ENCODE peak calls at places on chromosomes 1 and 21, in ten cellular contexts. Q is kidney glomerular epithelial cell; J is hepatic stellate cell; N is HTR-8/SVneo; D is fibroblast of mammary gland; S is GF-D8; T is foreskin fibroblast; W is T-helper 9 cell; X is left ventricle myocardium superior; H is CD8-positive, alpha-beta memory T cell. B is an unnamed sample.

GRCh38 chr21:15097580-15097979 is 32.8 kb upstream of the NRIP1 start:
- DNase-seq in J (no peak), N (no peak), T (no peak), H (no peak), S (no peak), D (no peak), Q (no peak), X (no peak), W (no peak), B (no peak)

GRCh38 chr1:48206371-48206770 is 16.1 kb upstream of the SLC5A9 start:
- DNase-seq in X (no peak), H (no peak), D (no peak), J (no peak), S (no peak), W (no peak), Q (no peak), T (no peak), N (no peak), B (no peak)

GRCh38 chr1:236160540-236161127 is 18.3 kb downstream of the GPR137B start:
- DNase-seq in H (no peak), N (no peak), X (no peak), Q (no peak), T (no peak), J (no peak), W (no peak), S (no peak), D (no peak), B (no peak)

GRCh38 chr1:198157847-198158765 is 1.3 kb downstream of the NEK7 start:
- DNase-seq in D (peak; percentile 53), Q (no peak), H (peak; percentile 15), W (no peak), T (no peak), N (no peak), X (no peak), S (peak; percentile 23), J (peak; percentile 18), B (no peak)

GRCh38 chr21:32412998-32413504 is 545 bp downstream of the EVA1C start:
- DNase-seq in T (no peak), Q (peak; percentile 20), W (no peak), J (no peak), S (no peak), H (no peak), D (no peak), X (peak; percentile 65), N (no peak), B (peak; percentile 39)

GRCh38 chr1:42002220-42002619 is 83.5 kb upstream of the HIVEP3 start:
- DNase-seq in Q (no peak), W (no peak), N (no peak), S (no peak), X (no peak), T (no peak), D (no peak), H (no peak), J (no peak), B (no peak)

GRCh38 chr1:186628910-186629309 is 51.3 kb downstream of the PTGS2 start:
- DNase-seq in J (no peak), X (no peak), W (no peak), S (no peak), T (no peak), Q (no peak), N (no peak), H (no peak), D (no peak), B (no peak)

GRCh38 chr1:32969556-32969955 is 4.9 kb upstream of the RNF19B start:
- DNase-seq in Q (no peak), H (no peak), S (no peak), N (no peak), J (no peak), W (no peak), D (peak; percentile 56), T (no peak), X (no peak), B (no peak)

GRCh38 chr1:65247419-65248359 is 61.7 kb upstream of the DNAJC6 start:
- DNase-seq in N (peak; percentile 65), H (no peak), S (no peak), X (no peak), T (peak; percentile 89), Q (peak; percentile 78), J (peak; percentile 72), D (peak; percentile 54), W (no peak), B (no peak)

GRCh38 chr1:51421961-51422360 is 91.6 kb upstream of the TTC39A start:
- DNase-seq in Q (peak; percentile 36), D (peak; percentile 73), N (peak; percentile 20), S (no peak), T (peak; percentile 23), H (no peak), W (no peak), X (no peak), J (peak; percentile 47), B (no peak)

GRCh38 chr1:222994506-222995229 is 148.4 kb downstream of the TLR5 start:
- DNase-seq in D (peak; percentile 78), S (no peak), N (no peak), J (peak; percentile 28), X (no peak), Q (peak; percentile 75), T (peak; percentile 39), W (no peak), H (no peak), B (no peak)

GRCh38 chr1:224809613-224810012 is 119.9 kb upstream of the DNAH14 start:
- DNase-seq in Q (no peak), S (no peak), X (no peak), D (no peak), T (no peak), J (no peak), N (no peak), W (no peak), H (no peak), B (no peak)

GRCh38 chr1:46184920-46185658 is 8.8 kb upstream of the P3R3URF start:
- DNase-seq in H (no peak), W (no peak), J (no peak), T (no peak), Q (no peak), X (no peak), N (no peak), S (no peak), D (no peak), B (no peak)

GRCh38 chr1:224054611-224055010 is 59.3 kb upstream of the FBXO28 start:
- DNase-seq in W (no peak), T (peak; percentile 38), H (no peak), N (no peak), X (no peak), Q (no peak), S (no peak), J (no peak), D (peak; percentile 69), B (no peak)

GRCh38 chr1:231200417-231201031 is 38.7 kb downstream of the TRIM67 start:
- DNase-seq in H (no peak), W (no peak), T (peak; percentile 20), D (peak; percentile 72), X (no peak), N (no peak), S (no peak), Q (no peak), J (no peak), B (no peak)

GRCh38 chr1:183230403-183230802 is 44.3 kb downstream of the LAMC2 start:
- DNase-seq in J (no peak), X (no peak), S (no peak), Q (no peak), H (no peak), N (peak; percentile 51), W (no peak), D (peak; percentile 16), T (peak; percentile 57), B (no peak)

GRCh38 chr1:226639631-226640061 is 91.1 kb downstream of the STUM start:
- DNase-seq in H (no peak), N (no peak), X (peak; percentile 18), S (no peak), Q (no peak), J (no peak), D (no peak), T (no peak), W (no peak), B (no peak)

GRCh38 chr21:44258056-44258725 is 3.5 kb downstream of the DNMT3L start:
- DNase-seq in X (no peak), H (no peak), T (no peak), S (no peak), D (no peak), W (no peak), N (no peak), J (no peak), Q (no peak), B (peak; percentile 36)

GRCh38 chr1:184049836-184050468 is 1.6 kb upstream of the TSEN15 start:
- DNase-seq in W (no peak), Q (no peak), T (no peak), J (no peak), D (no peak), N (no peak), S (no peak), X (no peak), H (no peak), B (no peak)

GRCh38 chr1:61184035-61184713 is 101.8 kb downstream of the NFIA start:
- DNase-seq in X (peak; percentile 95), D (peak; percentile 93), N (no peak), S (no peak), H (no peak), W (no peak), J (peak; percentile 45), Q (peak; percentile 78), T (peak; percentile 83), B (peak; percentile 97)

GRCh38 chr1:43956234-43956633 is 9.5 kb downstream of the IPO13 start:
- DNase-seq in N (no peak), S (no peak), T (no peak), Q (no peak), D (no peak), W (no peak), X (no peak), J (no peak), H (no peak), B (no peak)

GRCh38 chr1:159646687-159647086 is 59.1 kb downstream of the APCS start:
- DNase-seq in Q (no peak), S (peak; percentile 90), W (no peak), H (no peak), D (no peak), T (no peak), X (no peak), N (no peak), J (no peak), B (no peak)

GRCh38 chr1:155379180-155379876 is 58.6 kb downstream of the RUSC1 start:
- DNase-seq in H (no peak), S (no peak), D (peak; percentile 85), J (peak; percentile 74), W (no peak), T (no peak), N (no peak), X (no peak), Q (no peak), B (no peak)

GRCh38 chr1:66723985-66724384 is 28.3 kb upstream of the DYNLT5 start:
- DNase-seq in S (no peak), T (no peak), D (peak; percentile 27), H (no peak), N (no peak), J (no peak), W (no peak), X (no peak), Q (peak; percentile 5), B (no peak)

GRCh38 chr1:90204036-90204594 is 209.2 kb downstream of the ZNF326 start:
- DNase-seq in N (no peak), T (no peak), S (no peak), J (no peak), W (no peak), D (no peak), H (no peak), X (no peak), Q (no peak), B (no peak)

GRCh38 chr1:43872280-43872679 is 61.3 kb upstream of the ARTN start:
- DNase-seq in N (no peak), H (no peak), J (no peak), S (no peak), T (no peak), D (no peak), X (no peak), W (no peak), Q (no peak), B (no peak)

GRCh38 chr1:52249831-52250230 is 107.9 kb downstream of the ZFYVE9 start:
- DNase-seq in S (no peak), Q (no peak), J (no peak), H (no peak), D (peak; percentile 22), W (no peak), X (no peak), N (no peak), T (no peak), B (no peak)

GRCh38 chr1:9321480-9321849 is 28.8 kb downstream of the SPSB1 start:
- DNase-seq in H (no peak), T (no peak), S (no peak), X (no peak), W (no peak), D (peak; percentile 90), Q (peak; percentile 51), J (no peak), N (no peak), B (no peak)

B was measured in psoas muscle.